ENCODE peak calls at places on chromosomes 11 and 22, in nine cellular contexts. S is brain microvascular endothelial cell; K is amniotic stem cell; R is GM10248; V is HuH-7.5; O is stimulated activated naive B cell treated with anti-CD40 and anti-IgM and Interleukin-4, amounts not matched to agents 10 μg/mL and 1 μg/mL and 100 μg/mL, for 72 hours; J is NCI-H1105 treated with DMSO at 0.1 percent for 48 hours; C is upper lobe of right lung; Y is activated naive CD4-positive, alpha-beta T cell. X is an unnamed sample.

GRCh38 chr11:61637287-61637686 is 42.9 kb upstream of the DAGLA start:
- DNase-seq in O (no peak), Y (no peak), V (no peak), C (no peak), S (no peak), R (no peak), K (no peak), J (no peak), X (no peak)

GRCh38 chr11:63551889-63552266 is 11.3 kb downstream of the PLAAT2 start:
- DNase-seq in K (no peak), O (no peak), Y (no peak), S (no peak), J (no peak), R (no peak), C (no peak), V (no peak), X (no peak)

GRCh38 chr11:120180571-120181445 is 30.0 kb upstream of the OAF start:
- DNase-seq in C (peak), R (no peak), J (no peak), V (no peak), K (no peak), O (no peak), Y (no peak), S (peak), X (peak)

GRCh38 chr22:37155971-37156370 is 6.3 kb upstream of the IL2RB start:
- DNase-seq in Y (no peak), O (no peak), J (no peak), V (no peak), K (no peak), S (no peak), R (no peak), C (no peak), X (no peak)

GRCh38 chr11:75189911-75190310 is 39.0 kb downstream of the SLCO2B1 start:
- DNase-seq in C (peak), O (no peak), J (no peak), Y (no peak), R (no peak), V (no peak), K (no peak), S (no peak), X (no peak)

GRCh38 chr11:330694-331314 is 10.1 kb upstream of the IFITM3 start:
- DNase-seq in S (no peak), J (no peak), K (no peak), O (no peak), R (no peak), V (no peak), C (peak), Y (no peak), X (no peak)

GRCh38 chr11:118917488-118918127 is 8.1 kb downstream of the BCL9L start:
- DNase-seq in Y (no peak), O (no peak), K (peak), V (no peak), S (peak), C (no peak), R (no peak), J (peak), X (no peak)

GRCh38 chr22:33450756-33451155 is 392.6 kb upstream of the SYN3 start:
- DNase-seq in J (no peak), C (no peak), K (no peak), O (no peak), V (no peak), Y (no peak), S (no peak), R (no peak), X (no peak)

GRCh38 chr11:86551286-86551685 is 121.1 kb downstream of the ME3 start:
- DNase-seq in Y (no peak), J (no peak), K (peak), S (peak), O (no peak), R (no peak), V (no peak), C (no peak), X (no peak)

GRCh38 chr11:8251767-8252295 is 11.8 kb downstream of the LMO1 start:
- DNase-seq in J (no peak), Y (no peak), K (no peak), R (no peak), S (no peak), C (peak), O (no peak), V (no peak), X (no peak)

GRCh38 chr11:15035283-15035682 is 38.1 kb upstream of the CALCB start:
- DNase-seq in R (no peak), V (no peak), C (no peak), S (no peak), K (no peak), J (no peak), Y (no peak), O (no peak), X (no peak)

X was measured in GM13976.